ENCODE peak calls at places on chromosomes 4 and X, in seven cellular contexts. D, T, X, U, L, W and M are unnamed samples.

GRCh38 chrX:114619874-114620273 is 36.0 kb downstream of the HTR2C start:
- DNase-seq in D (no peak), T (no peak), X (no peak), U (no peak), L (no peak), W (no peak), M (peak)

GRCh38 chr4:120084327-120084726 is 17.7 kb upstream of the MAD2L1 start:
- DNase-seq in D (no peak), T (no peak), X (no peak), U (no peak), L (no peak), W (no peak), M (no peak)

GRCh38 chrX:2500091-2500680 is 590 bp downstream of the DHRSX start:
- DNase-seq in D (no peak), T (peak), X (no peak), U (peak), L (peak), W (peak), M (peak)

GRCh38 chr4:188818300-188818699 is 679.1 kb downstream of the TRIML1 start:
- DNase-seq in D (no peak), T (no peak), X (no peak), U (no peak), L (no peak), W (no peak), M (no peak)

GRCh38 chr4:82403725-82404124 is 26.5 kb downstream of the HNRNPDL start:
- DNase-seq in D (no peak), T (no peak), X (no peak), U (no peak), L (no peak), W (no peak), M (no peak)

GRCh38 chrX:46649421-46650260 is 76.1 kb downstream of the CHST7 start:
- DNase-seq in D (no peak), T (peak), X (no peak), U (no peak), L (peak), W (no peak), M (no peak)

GRCh38 chrX:9622128-9622527 is 143.5 kb downstream of the GPR143 start:
- DNase-seq in D (no peak), T (no peak), X (no peak), U (no peak), L (no peak), W (no peak), M (no peak)

GRCh38 chrX:56733459-56734046 is 4.5 kb downstream of the NBDY start:
- DNase-seq in D (no peak), T (no peak), X (no peak), U (peak), L (peak), W (peak), M (peak)

GRCh38 chr4:109433281-109434006 is at the start of gene SEC24B:
- DNase-seq in D (peak), T (peak), X (peak), U (peak), L (peak), W (peak), M (peak)

GRCh38 chr4:109432203-109432602 is 1.4 kb upstream of the SEC24B start:
- DNase-seq in D (no peak), T (no peak), X (no peak), U (no peak), L (no peak), W (no peak), M (no peak)

GRCh38 chr4:109434007-109434792 is 585 bp downstream of the SEC24B start:
- DNase-seq in D (no peak), T (peak), X (no peak), U (peak), L (peak), W (peak), M (peak)

GRCh38 chr4:109434793-109435080 is 1.1 kb downstream of the SEC24B start:
- DNase-seq in D (no peak), T (no peak), X (no peak), U (no peak), L (no peak), W (no peak), M (no peak)

DNA sequence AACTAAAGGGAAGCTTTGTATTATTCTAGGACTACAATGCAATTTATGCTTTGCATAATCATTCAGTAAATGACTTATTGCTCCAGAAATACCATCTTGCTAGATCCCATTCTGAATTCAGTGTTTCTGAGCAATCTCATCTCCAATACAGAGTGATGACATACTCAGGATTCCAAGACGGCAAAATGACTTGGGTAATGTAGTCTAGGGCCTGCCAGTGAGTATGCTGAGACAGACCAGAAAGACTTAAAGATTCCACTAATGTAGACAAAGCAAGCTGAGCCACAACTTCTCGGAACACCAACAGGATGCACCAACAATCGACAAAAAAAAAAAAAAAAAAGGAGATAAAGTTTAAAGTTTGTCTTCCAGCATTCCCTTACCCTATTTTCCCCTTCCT is 939 bp upstream of the SEC24B start:
- DNase-seq in D (peak), T (no peak), X (no peak), U (no peak), L (peak), W (peak), M (no peak)
- TF ChIP-seq CTCF in D (no peak), T (no peak), X (no peak), U (no peak), L (no peak), W (no peak), M (no peak)

DNA sequence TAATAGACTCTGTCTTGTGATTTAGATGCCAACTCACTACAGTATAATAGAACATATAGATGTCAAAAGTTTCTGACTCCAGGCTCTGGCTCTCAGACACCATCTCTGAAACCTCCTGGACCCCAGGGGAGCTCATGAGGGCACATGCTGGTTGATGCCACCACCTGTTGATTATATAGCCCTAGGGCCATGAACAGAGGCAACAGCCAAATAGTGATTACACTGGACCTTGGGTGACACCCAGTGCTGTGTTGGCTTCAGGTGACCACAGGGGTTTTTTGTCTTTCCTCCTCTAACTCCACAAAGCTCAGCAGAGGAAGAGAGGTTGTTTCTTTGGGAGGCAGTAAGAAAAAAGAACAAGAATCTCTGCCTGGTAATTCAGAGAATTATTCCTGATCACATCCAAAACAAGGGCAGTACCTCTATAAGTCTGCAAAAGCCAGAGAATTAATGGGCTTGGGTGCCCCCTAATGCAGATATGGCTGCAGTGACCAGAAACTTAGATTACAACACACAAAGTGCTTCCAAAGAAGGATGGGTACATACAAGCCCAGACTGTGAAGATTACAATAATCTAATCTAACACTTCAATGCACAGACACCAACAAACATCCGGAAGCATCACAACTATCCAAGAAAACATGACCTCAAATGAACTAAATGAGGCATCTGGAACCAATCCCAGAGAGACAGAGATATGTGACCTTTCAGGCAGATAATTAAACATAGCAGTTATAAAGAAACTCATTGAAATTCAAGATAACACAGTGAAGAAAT is 1920.6 kb downstream of the ARAP2 start:
- DNase-seq in D (no peak), T (no peak), X (no peak), U (no peak), L (no peak), W (peak), M (no peak)
- TF ChIP-seq CTCF in D (peak), T (no peak), X (peak), U (no peak), L (no peak), W (no peak), M (no peak)

GRCh38 chrX:47723689-47724088 is 64.7 kb upstream of the UXT start:
- DNase-seq in D (no peak), T (no peak), X (no peak), U (no peak), L (no peak), W (peak), M (no peak)
- TF ChIP-seq CTCF in D (peak), T (no peak), X (no peak), U (no peak), L (peak), W (no peak), M (no peak)

DNA sequence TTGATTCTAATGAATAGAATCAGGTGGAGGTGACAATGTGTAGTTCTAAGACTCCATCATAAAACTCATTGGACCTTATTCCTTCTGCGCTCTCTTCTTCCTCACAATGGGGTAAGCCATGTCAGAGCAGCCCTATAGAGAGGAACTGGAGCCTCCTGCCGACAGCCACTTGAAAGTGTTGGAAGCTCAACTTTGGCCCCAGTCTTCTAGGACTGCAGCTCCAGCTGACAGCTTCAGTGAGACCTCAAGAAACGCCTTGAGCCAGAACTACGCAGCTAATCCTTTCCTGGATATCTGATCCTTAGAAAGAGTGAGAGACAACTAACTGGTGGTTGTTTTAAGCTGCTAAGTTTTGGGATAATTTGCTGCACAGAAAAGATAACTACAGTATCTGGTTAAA is 22.1 kb upstream of the ADH7 start:
- DNase-seq in D (no peak), T (no peak), X (no peak), U (no peak), L (no peak), W (no peak), M (no peak)
- TF ChIP-seq CTCF in D (peak), T (no peak), X (no peak), U (no peak), L (no peak), W (no peak), M (no peak)

GRCh38 chr4:150961566-150961965 is 53.5 kb downstream of the LRBA start:
- DNase-seq in D (no peak), T (no peak), X (no peak), U (no peak), L (no peak), W (no peak), M (no peak)

GRCh38 chr4:150962245-150962644 is 52.8 kb downstream of the LRBA start:
- DNase-seq in D (no peak), T (no peak), X (no peak), U (no peak), L (no peak), W (no peak), M (no peak)

GRCh38 chr4:150964754-150965153 is 50.3 kb downstream of the LRBA start:
- DNase-seq in D (no peak), T (no peak), X (no peak), U (no peak), L (no peak), W (no peak), M (no peak)

GRCh38 chr4:150960079-150960478 is 55.0 kb downstream of the LRBA start:
- DNase-seq in D (no peak), T (no peak), X (no peak), U (no peak), L (no peak), W (peak), M (no peak)

DNA sequence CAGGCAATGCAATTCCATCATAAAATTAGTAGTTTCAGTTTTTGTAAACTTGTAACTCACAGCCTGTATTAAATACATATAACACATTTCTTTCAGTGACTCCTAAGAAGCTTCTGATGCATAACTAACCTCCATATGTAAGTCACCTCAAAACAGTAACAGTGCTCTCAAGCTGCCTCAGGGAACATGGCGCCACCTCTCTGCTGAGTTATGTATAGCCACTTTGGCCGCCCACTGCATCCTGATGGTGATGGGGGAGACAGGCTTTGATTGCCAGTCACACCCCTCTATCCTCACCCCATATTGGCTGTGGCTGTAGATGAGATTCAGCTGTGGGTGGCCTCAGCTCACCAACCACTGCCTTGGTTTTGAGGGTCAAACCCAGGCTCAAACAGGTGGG is 54.3 kb downstream of the LRBA start:
- DNase-seq in D (no peak), T (no peak), X (no peak), U (no peak), L (peak), W (peak), M (no peak)
- TF ChIP-seq CTCF in D (peak), T (no peak), X (peak), U (peak), L (peak), W (peak), M (peak)

DNA sequence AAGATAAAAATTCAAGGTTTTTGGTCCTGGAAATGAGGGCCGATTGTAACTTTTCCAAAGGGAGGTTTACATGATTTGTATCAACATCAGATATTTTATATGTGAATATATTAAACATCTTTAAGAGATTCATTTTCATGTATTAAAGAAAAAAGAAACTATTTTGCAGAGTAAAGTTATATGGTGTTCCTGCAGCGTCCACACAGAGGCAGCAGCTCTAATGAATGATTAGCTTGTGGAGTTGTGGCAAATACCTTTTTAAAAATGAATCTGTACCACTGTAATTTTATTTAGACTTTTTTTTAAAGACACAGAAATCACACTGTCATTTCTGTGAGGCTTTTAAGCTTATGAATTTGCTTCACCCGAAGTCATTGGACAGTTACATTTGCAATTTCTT is 25.6 kb upstream of the FHDC1 start:
- DNase-seq in D (no peak), T (no peak), X (no peak), U (no peak), L (no peak), W (no peak), M (no peak)
- TF ChIP-seq CTCF in D (no peak), T (no peak), X (no peak), U (no peak), L (no peak), W (no peak), M (no peak)

GRCh38 chr4:172666711-172667368 is 501.8 kb upstream of the GALNT7 start:
- DNase-seq in D (no peak), T (no peak), X (no peak), U (no peak), L (no peak), W (peak), M (no peak)
- TF ChIP-seq CTCF in D (no peak), T (no peak), X (no peak), U (no peak), L (no peak), W (no peak), M (no peak)

GRCh38 chr4:101065935-101066485 is 281.3 kb downstream of the PPP3CA start:
- DNase-seq in D (no peak), T (no peak), X (no peak), U (no peak), L (no peak), W (no peak), M (no peak)

GRCh38 chr4:101065346-101065745 is 282.0 kb downstream of the PPP3CA start:
- DNase-seq in D (no peak), T (no peak), X (no peak), U (no peak), L (no peak), W (no peak), M (no peak)

GRCh38 chr4:101067383-101067782 is 279.9 kb downstream of the PPP3CA start:
- DNase-seq in D (no peak), T (no peak), X (no peak), U (no peak), L (no peak), W (no peak), M (no peak)

GRCh38 chr4:101066586-101066985 is 280.7 kb downstream of the PPP3CA start:
- DNase-seq in D (no peak), T (no peak), X (no peak), U (no peak), L (no peak), W (no peak), M (no peak)

GRCh38 chr4:101068115-101068514 is 279.2 kb downstream of the PPP3CA start:
- DNase-seq in D (no peak), T (no peak), X (no peak), U (no peak), L (no peak), W (no peak), M (no peak)
- TF ChIP-seq CTCF in D (no peak), T (no peak), X (no peak), U (no peak), L (no peak), W (no peak), M (no peak)